ENCODE peak calls at places on chromosomes 4 and X, in nine cellular contexts. One of them, this sample, is unnamed.

GRCh38 chr4:56468097-56468422 is 643 bp downstream of the SRP72 start:
- DNase-seq in right lobe of liver: no peak
- DNase-seq in ovary: no peak
- DNase-seq in A549: peak
- DNase-seq in GM12878: peak
- DNase-seq in esophagus squamous epithelium: no peak
- DNase-seq in endothelial cell of umbilical vein: peak
- DNase-seq in IMR-90: peak
- DNase-seq in Peyer's patch: no peak
- DNase-seq in this sample: no peak

GRCh38 chr4:71209161-71209560 is 129.7 kb upstream of the SLC4A4 start:
- DNase-seq in right lobe of liver: no peak
- DNase-seq in ovary: no peak
- DNase-seq in A549: peak
- DNase-seq in GM12878: no peak
- DNase-seq in esophagus squamous epithelium: no peak
- DNase-seq in endothelial cell of umbilical vein: no peak
- DNase-seq in IMR-90: peak
- DNase-seq in Peyer's patch: no peak
- DNase-seq in this sample: no peak

GRCh38 chr4:152115794-152116193 is 355.0 kb upstream of the GATB start:
- DNase-seq in right lobe of liver: no peak
- DNase-seq in ovary: no peak
- DNase-seq in A549: no peak
- DNase-seq in GM12878: no peak
- DNase-seq in esophagus squamous epithelium: no peak
- DNase-seq in endothelial cell of umbilical vein: peak
- DNase-seq in IMR-90: no peak
- DNase-seq in Peyer's patch: no peak
- DNase-seq in this sample: no peak

GRCh38 chr4:82989567-82990429 is 20.8 kb downstream of the LIN54 start:
- DNase-seq in right lobe of liver: no peak
- DNase-seq in ovary: no peak
- DNase-seq in A549: no peak
- DNase-seq in GM12878: peak
- DNase-seq in esophagus squamous epithelium: no peak
- DNase-seq in endothelial cell of umbilical vein: peak
- DNase-seq in IMR-90: peak
- DNase-seq in Peyer's patch: no peak
- DNase-seq in this sample: no peak

GRCh38 chr4:96228463-96228862 is 388.6 kb downstream of the PDHA2 start:
- DNase-seq in right lobe of liver: no peak
- DNase-seq in ovary: no peak
- DNase-seq in A549: no peak
- DNase-seq in GM12878: no peak
- DNase-seq in esophagus squamous epithelium: no peak
- DNase-seq in endothelial cell of umbilical vein: no peak
- DNase-seq in IMR-90: no peak
- DNase-seq in Peyer's patch: no peak
- DNase-seq in this sample: no peak

GRCh38 chr4:166482755-166483154 is 609.7 kb downstream of the TLL1 start:
- DNase-seq in right lobe of liver: no peak
- DNase-seq in ovary: no peak
- DNase-seq in A549: no peak
- DNase-seq in GM12878: no peak
- DNase-seq in esophagus squamous epithelium: no peak
- DNase-seq in endothelial cell of umbilical vein: no peak
- DNase-seq in IMR-90: no peak
- DNase-seq in Peyer's patch: no peak
- DNase-seq in this sample: no peak

GRCh38 chr4:152243890-152244595 is 291.8 kb downstream of the FBXW7 start:
- DNase-seq in right lobe of liver: peak
- DNase-seq in ovary: no peak
- DNase-seq in A549: no peak
- DNase-seq in GM12878: no peak
- DNase-seq in esophagus squamous epithelium: no peak
- DNase-seq in endothelial cell of umbilical vein: peak
- DNase-seq in IMR-90: no peak
- DNase-seq in Peyer's patch: no peak
- DNase-seq in this sample: no peak

GRCh38 chr4:113434247-113434587 is 327.3 kb downstream of the CAMK2D start:
- DNase-seq in right lobe of liver: no peak
- DNase-seq in ovary: no peak
- DNase-seq in A549: no peak
- DNase-seq in GM12878: no peak
- DNase-seq in esophagus squamous epithelium: no peak
- DNase-seq in endothelial cell of umbilical vein: peak
- DNase-seq in IMR-90: peak
- DNase-seq in Peyer's patch: no peak
- DNase-seq in this sample: no peak

GRCh38 chr4:23866450-23866849 is 23.4 kb downstream of the PPARGC1A start:
- DNase-seq in right lobe of liver: no peak
- DNase-seq in ovary: no peak
- DNase-seq in A549: no peak
- DNase-seq in GM12878: no peak
- DNase-seq in esophagus squamous epithelium: no peak
- DNase-seq in endothelial cell of umbilical vein: no peak
- DNase-seq in IMR-90: no peak
- DNase-seq in Peyer's patch: no peak
- DNase-seq in this sample: no peak

GRCh38 chr4:180057891-180058643 is 2185.1 kb upstream of the TENM3 start:
- DNase-seq in right lobe of liver: peak
- DNase-seq in ovary: no peak
- DNase-seq in A549: peak
- DNase-seq in GM12878: no peak
- DNase-seq in esophagus squamous epithelium: no peak
- DNase-seq in endothelial cell of umbilical vein: no peak
- DNase-seq in IMR-90: no peak
- DNase-seq in Peyer's patch: peak
- DNase-seq in this sample: no peak

GRCh38 chr4:145011636-145012035 is 86.4 kb downstream of the ANAPC10 start:
- DNase-seq in right lobe of liver: no peak
- DNase-seq in ovary: no peak
- DNase-seq in A549: no peak
- DNase-seq in GM12878: no peak
- DNase-seq in esophagus squamous epithelium: no peak
- DNase-seq in endothelial cell of umbilical vein: no peak
- DNase-seq in IMR-90: no peak
- DNase-seq in Peyer's patch: no peak
- DNase-seq in this sample: no peak

GRCh38 chrX:133516691-133517090 is 101.4 kb upstream of the GPC4 start:
- DNase-seq in right lobe of liver: no peak
- DNase-seq in ovary: peak
- DNase-seq in A549: no peak
- DNase-seq in GM12878: no peak
- DNase-seq in esophagus squamous epithelium: no peak
- DNase-seq in endothelial cell of umbilical vein: no peak
- DNase-seq in IMR-90: no peak
- DNase-seq in Peyer's patch: no peak
- DNase-seq in this sample: peak

GRCh38 chr4:96103086-96103485 is 263.2 kb downstream of the PDHA2 start:
- DNase-seq in right lobe of liver: no peak
- DNase-seq in ovary: no peak
- DNase-seq in A549: no peak
- DNase-seq in GM12878: no peak
- DNase-seq in esophagus squamous epithelium: no peak
- DNase-seq in endothelial cell of umbilical vein: peak
- DNase-seq in IMR-90: no peak
- DNase-seq in Peyer's patch: no peak
- DNase-seq in this sample: no peak

GRCh38 chrX:29652484-29652883 is 562.9 kb upstream of the MAGEB2 start:
- DNase-seq in right lobe of liver: no peak
- DNase-seq in ovary: no peak
- DNase-seq in A549: no peak
- DNase-seq in GM12878: no peak
- DNase-seq in esophagus squamous epithelium: no peak
- DNase-seq in endothelial cell of umbilical vein: no peak
- DNase-seq in IMR-90: peak
- DNase-seq in Peyer's patch: no peak
- DNase-seq in this sample: no peak

GRCh38 chr4:44848466-44848865 is 122.1 kb upstream of the GNPDA2 start:
- DNase-seq in right lobe of liver: no peak
- DNase-seq in ovary: no peak
- DNase-seq in A549: no peak
- DNase-seq in GM12878: no peak
- DNase-seq in esophagus squamous epithelium: no peak
- DNase-seq in endothelial cell of umbilical vein: no peak
- DNase-seq in IMR-90: no peak
- DNase-seq in Peyer's patch: no peak
- DNase-seq in this sample: no peak

GRCh38 chr4:47598320-47598719 is 113.2 kb downstream of the ATP10D start:
- DNase-seq in right lobe of liver: no peak
- DNase-seq in ovary: no peak
- DNase-seq in A549: no peak
- DNase-seq in GM12878: no peak
- DNase-seq in esophagus squamous epithelium: no peak
- DNase-seq in endothelial cell of umbilical vein: no peak
- DNase-seq in IMR-90: no peak
- DNase-seq in Peyer's patch: no peak
- DNase-seq in this sample: no peak

GRCh38 chr4:140395668-140396067 is 22.2 kb downstream of the SCOC start:
- DNase-seq in right lobe of liver: no peak
- DNase-seq in ovary: no peak
- DNase-seq in A549: no peak
- DNase-seq in GM12878: no peak
- DNase-seq in esophagus squamous epithelium: no peak
- DNase-seq in endothelial cell of umbilical vein: no peak
- DNase-seq in IMR-90: no peak
- DNase-seq in Peyer's patch: no peak
- DNase-seq in this sample: no peak

GRCh38 chrX:40244980-40245379 is 147.2 kb upstream of the BCOR start:
- DNase-seq in right lobe of liver: no peak
- DNase-seq in ovary: no peak
- DNase-seq in A549: no peak
- DNase-seq in GM12878: no peak
- DNase-seq in esophagus squamous epithelium: no peak
- DNase-seq in endothelial cell of umbilical vein: peak
- DNase-seq in IMR-90: peak
- DNase-seq in Peyer's patch: no peak
- DNase-seq in this sample: no peak

GRCh38 chr4:6216588-6216987 is 16.2 kb upstream of the JAKMIP1 start:
- DNase-seq in right lobe of liver: no peak
- DNase-seq in ovary: no peak
- DNase-seq in A549: no peak
- DNase-seq in GM12878: no peak
- DNase-seq in esophagus squamous epithelium: no peak
- DNase-seq in endothelial cell of umbilical vein: no peak
- DNase-seq in IMR-90: no peak
- DNase-seq in Peyer's patch: no peak
- DNase-seq in this sample: no peak

GRCh38 chrX:109709129-109709631 is 23.9 kb downstream of the ACSL4 start:
- DNase-seq in right lobe of liver: no peak
- DNase-seq in ovary: no peak
- DNase-seq in A549: no peak
- DNase-seq in GM12878: peak
- DNase-seq in esophagus squamous epithelium: no peak
- DNase-seq in endothelial cell of umbilical vein: peak
- DNase-seq in IMR-90: peak
- DNase-seq in Peyer's patch: no peak
- DNase-seq in this sample: no peak

GRCh38 chr4:182063651-182064050 is 179.6 kb upstream of the TENM3 start:
- DNase-seq in right lobe of liver: no peak
- DNase-seq in ovary: no peak
- DNase-seq in A549: no peak
- DNase-seq in GM12878: no peak
- DNase-seq in esophagus squamous epithelium: no peak
- DNase-seq in endothelial cell of umbilical vein: no peak
- DNase-seq in IMR-90: no peak
- DNase-seq in Peyer's patch: no peak
- DNase-seq in this sample: no peak
- TF ChIP-seq POLR2A in right lobe of liver: no peak
- TF ChIP-seq POLR2A in ovary: no peak
- TF ChIP-seq POLR2A in A549: no peak
- TF ChIP-seq POLR2A in GM12878: no peak
- TF ChIP-seq POLR2A in esophagus squamous epithelium: no peak
- TF ChIP-seq POLR2A in endothelial cell of umbilical vein: no peak
- TF ChIP-seq POLR2A in IMR-90: no peak
- TF ChIP-seq POLR2A in Peyer's patch: no peak
- TF ChIP-seq POLR2A in this sample: no peak

GRCh38 chrX:97860206-97860605 is 976.5 kb downstream of the RPA4 start:
- DNase-seq in right lobe of liver: no peak
- DNase-seq in ovary: no peak
- DNase-seq in A549: no peak
- DNase-seq in GM12878: no peak
- DNase-seq in esophagus squamous epithelium: no peak
- DNase-seq in endothelial cell of umbilical vein: peak
- DNase-seq in IMR-90: peak
- DNase-seq in Peyer's patch: no peak
- DNase-seq in this sample: no peak
- H3K27ac ChIP-seq in right lobe of liver: no peak
- H3K27ac ChIP-seq in ovary: no peak
- H3K27ac ChIP-seq in A549: no peak
- H3K27ac ChIP-seq in GM12878: no peak
- H3K27ac ChIP-seq in esophagus squamous epithelium: no peak
- H3K27ac ChIP-seq in endothelial cell of umbilical vein: no peak
- H3K27ac ChIP-seq in IMR-90: no peak
- H3K27ac ChIP-seq in Peyer's patch: no peak
- H3K27ac ChIP-seq in this sample: no peak

DNA sequence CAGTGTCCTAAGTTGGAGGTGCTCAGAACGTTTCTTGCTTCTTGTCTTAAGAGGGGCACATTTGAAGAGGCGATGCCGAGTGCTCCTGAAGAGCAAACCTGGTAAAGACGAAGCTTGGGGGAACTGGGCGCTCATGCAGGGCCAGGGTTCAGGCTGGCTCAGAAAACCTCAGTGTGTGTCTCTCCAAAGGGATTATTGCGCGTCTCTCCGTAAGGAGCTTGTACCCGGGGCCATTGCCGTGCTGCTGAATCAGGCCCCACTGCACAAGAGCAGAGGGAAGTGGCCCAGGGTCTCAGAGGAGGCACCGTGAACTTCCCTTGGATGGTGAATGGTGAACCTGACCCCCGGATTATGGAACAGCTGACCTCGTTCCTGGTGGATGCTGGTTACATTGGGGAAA is 44.4 kb downstream of the PSAPL1 start:
- DNase-seq in right lobe of liver: no peak
- DNase-seq in ovary: no peak
- DNase-seq in A549: no peak
- DNase-seq in GM12878: no peak
- DNase-seq in esophagus squamous epithelium: no peak
- DNase-seq in endothelial cell of umbilical vein: no peak
- DNase-seq in IMR-90: no peak
- DNase-seq in Peyer's patch: no peak
- DNase-seq in this sample: no peak
- TF ChIP-seq POLR2A in right lobe of liver: no peak
- TF ChIP-seq POLR2A in ovary: no peak
- TF ChIP-seq POLR2A in A549: no peak
- TF ChIP-seq POLR2A in GM12878: no peak
- TF ChIP-seq POLR2A in esophagus squamous epithelium: no peak
- TF ChIP-seq POLR2A in endothelial cell of umbilical vein: no peak
- TF ChIP-seq POLR2A in IMR-90: no peak
- TF ChIP-seq POLR2A in Peyer's patch: no peak
- TF ChIP-seq POLR2A in this sample: no peak

DNA sequence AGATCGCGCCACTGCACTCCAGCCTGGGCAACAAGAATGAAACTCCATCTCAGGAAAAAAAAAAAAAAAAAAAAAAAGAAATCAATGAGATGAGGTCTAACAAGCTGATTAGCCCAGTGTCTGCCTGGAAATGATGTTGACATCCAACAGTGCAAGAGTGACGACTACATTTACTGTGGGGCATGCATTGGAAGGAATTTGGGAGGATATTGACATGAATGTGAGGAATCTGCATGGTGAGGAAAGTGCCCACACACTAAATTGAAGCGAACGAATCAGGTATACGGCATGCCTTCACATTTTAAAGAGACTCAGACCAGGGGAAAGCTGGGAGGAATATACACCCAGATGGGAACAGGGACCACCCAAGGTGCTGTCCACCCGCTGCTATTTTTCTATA is 57.9 kb downstream of the ABLIM2 start:
- DNase-seq in right lobe of liver: no peak
- DNase-seq in ovary: no peak
- DNase-seq in A549: no peak
- DNase-seq in GM12878: no peak
- DNase-seq in esophagus squamous epithelium: no peak
- DNase-seq in endothelial cell of umbilical vein: no peak
- DNase-seq in IMR-90: no peak
- DNase-seq in Peyer's patch: no peak
- DNase-seq in this sample: no peak
- H3K27ac ChIP-seq in right lobe of liver: no peak
- H3K27ac ChIP-seq in ovary: no peak
- H3K27ac ChIP-seq in A549: peak
- H3K27ac ChIP-seq in GM12878: no peak
- H3K27ac ChIP-seq in esophagus squamous epithelium: no peak
- H3K27ac ChIP-seq in endothelial cell of umbilical vein: no peak
- H3K27ac ChIP-seq in IMR-90: no peak
- H3K27ac ChIP-seq in Peyer's patch: no peak
- H3K27ac ChIP-seq in this sample: peak